ENCODE peak calls at places on chromosomes 12 and 14, in seven cellular contexts. One of them, this sample, is unnamed.

GRCh38 chr14:101788016-101788695 is 26.6 kb downstream of the PPP2R5C start:
- DNase-seq in Ammon's horn: peak
- DNase-seq in fibroblast of lung: no peak
- DNase-seq in non-pigmented ciliary epithelial cell: no peak
- DNase-seq in NCI-H510A treated with DMSO at 0.1 percent for 48 hours: no peak
- DNase-seq in AG09309: no peak
- DNase-seq in neural crest cell: no peak
- DNase-seq in this sample: no peak

GRCh38 chr12:28024231-28024995 is 51.9 kb upstream of the PTHLH start:
- DNase-seq in AG09309: no peak
- DNase-seq in neural crest cell: no peak
- DNase-seq in non-pigmented ciliary epithelial cell: peak
- DNase-seq in NCI-H510A treated with DMSO at 0.1 percent for 48 hours: no peak
- DNase-seq in Ammon's horn: no peak
- DNase-seq in fibroblast of lung: peak
- DNase-seq in this sample: no peak

GRCh38 chr12:113437729-113438100 is 15.5 kb downstream of the SDSL start:
- DNase-seq in NCI-H510A treated with DMSO at 0.1 percent for 48 hours: no peak
- DNase-seq in AG09309: no peak
- DNase-seq in neural crest cell: no peak
- DNase-seq in non-pigmented ciliary epithelial cell: no peak
- DNase-seq in fibroblast of lung: no peak
- DNase-seq in Ammon's horn: no peak
- DNase-seq in this sample: no peak

GRCh38 chr14:55731881-55732498 is 152.0 kb downstream of the KTN1 start:
- DNase-seq in neural crest cell: peak
- DNase-seq in AG09309: no peak
- DNase-seq in non-pigmented ciliary epithelial cell: no peak
- DNase-seq in fibroblast of lung: no peak
- DNase-seq in Ammon's horn: no peak
- DNase-seq in NCI-H510A treated with DMSO at 0.1 percent for 48 hours: peak
- DNase-seq in this sample: peak

GRCh38 chr12:76713130-76713529 is 50.8 kb upstream of the ZDHHC17 start:
- DNase-seq in fibroblast of lung: no peak
- DNase-seq in NCI-H510A treated with DMSO at 0.1 percent for 48 hours: no peak
- DNase-seq in AG09309: no peak
- DNase-seq in non-pigmented ciliary epithelial cell: no peak
- DNase-seq in neural crest cell: no peak
- DNase-seq in Ammon's horn: no peak
- DNase-seq in this sample: no peak

GRCh38 chr14:101630056-101630960 is 69.0 kb downstream of the DIO3 start:
- DNase-seq in non-pigmented ciliary epithelial cell: no peak
- DNase-seq in fibroblast of lung: no peak
- DNase-seq in neural crest cell: no peak
- DNase-seq in AG09309: no peak
- DNase-seq in NCI-H510A treated with DMSO at 0.1 percent for 48 hours: no peak
- DNase-seq in Ammon's horn: peak
- DNase-seq in this sample: no peak

GRCh38 chr14:56125772-56126411 is 7.7 kb downstream of the PELI2 start:
- DNase-seq in fibroblast of lung: peak
- DNase-seq in Ammon's horn: no peak
- DNase-seq in neural crest cell: no peak
- DNase-seq in NCI-H510A treated with DMSO at 0.1 percent for 48 hours: peak
- DNase-seq in AG09309: no peak
- DNase-seq in non-pigmented ciliary epithelial cell: no peak
- DNase-seq in this sample: no peak

GRCh38 chr14:71534506-71534905 is 397.7 kb upstream of the RGS6 start:
- DNase-seq in AG09309: no peak
- DNase-seq in NCI-H510A treated with DMSO at 0.1 percent for 48 hours: no peak
- DNase-seq in fibroblast of lung: no peak
- DNase-seq in neural crest cell: no peak
- DNase-seq in non-pigmented ciliary epithelial cell: no peak
- DNase-seq in Ammon's horn: no peak
- DNase-seq in this sample: no peak

GRCh38 chr12:82415402-82415801 is 57.1 kb downstream of the METTL25 start:
- DNase-seq in fibroblast of lung: peak
- DNase-seq in Ammon's horn: no peak
- DNase-seq in NCI-H510A treated with DMSO at 0.1 percent for 48 hours: no peak
- DNase-seq in neural crest cell: no peak
- DNase-seq in non-pigmented ciliary epithelial cell: peak
- DNase-seq in AG09309: no peak
- DNase-seq in this sample: no peak

This sample was measured in memory B cell.